ENCODE peak calls at places on chromosomes 4 and X, in nine cellular contexts. One of them, this sample, is unnamed.

GRCh38 chrX:80808160-80808735 is 1.4 kb downstream of the BRWD3 start:
- DNase-seq in suprapubic skin: peak; percentile 82
- DNase-seq in upper lobe of left lung: peak; percentile 82
- DNase-seq in HepG2: peak; percentile 61
- DNase-seq in GM12878: peak; percentile 72
- DNase-seq in SK-N-SH: peak; percentile 12
- DNase-seq in esophagus muscularis mucosa: no peak
- DNase-seq in K562: peak; percentile 71
- DNase-seq in H1: no peak
- DNase-seq in this sample: peak; percentile 86

GRCh38 chr4:165325732-165326512 is 1.5 kb upstream of the MSMO1 start:
- DNase-seq in K562: peak; percentile 16
- DNase-seq in suprapubic skin: no peak
- DNase-seq in GM12878: no peak
- DNase-seq in H1: no peak
- DNase-seq in upper lobe of left lung: peak; percentile 65
- DNase-seq in esophagus muscularis mucosa: no peak
- DNase-seq in SK-N-SH: no peak
- DNase-seq in HepG2: peak; percentile 49
- DNase-seq in this sample: no peak

GRCh38 chr4:139875456-139875855 is 209.8 kb downstream of the MGST2 start:
- DNase-seq in upper lobe of left lung: no peak
- DNase-seq in suprapubic skin: no peak
- DNase-seq in GM12878: no peak
- DNase-seq in esophagus muscularis mucosa: no peak
- DNase-seq in K562: no peak
- DNase-seq in HepG2: no peak
- DNase-seq in SK-N-SH: no peak
- DNase-seq in H1: peak; percentile 17
- DNase-seq in this sample: no peak

GRCh38 chrX:41558531-41558930 is 111.4 kb downstream of the NYX start:
- DNase-seq in GM12878: no peak
- DNase-seq in K562: peak; percentile 14
- DNase-seq in suprapubic skin: no peak
- DNase-seq in esophagus muscularis mucosa: no peak
- DNase-seq in upper lobe of left lung: no peak
- DNase-seq in H1: no peak
- DNase-seq in HepG2: no peak
- DNase-seq in SK-N-SH: peak; percentile 8
- DNase-seq in this sample: no peak

GRCh38 chrX:41180194-41180902 is 95.1 kb downstream of the USP9X start:
- DNase-seq in HepG2: peak; percentile 39
- DNase-seq in suprapubic skin: no peak
- DNase-seq in GM12878: peak; percentile 59
- DNase-seq in esophagus muscularis mucosa: no peak
- DNase-seq in H1: no peak
- DNase-seq in SK-N-SH: peak; percentile 44
- DNase-seq in K562: peak; percentile 40
- DNase-seq in upper lobe of left lung: peak; percentile 59
- DNase-seq in this sample: no peak

GRCh38 chr4:41814565-41814964 is 66.0 kb upstream of the PHOX2B start:
- DNase-seq in upper lobe of left lung: no peak
- DNase-seq in H1: no peak
- DNase-seq in K562: no peak
- DNase-seq in suprapubic skin: no peak
- DNase-seq in esophagus muscularis mucosa: no peak
- DNase-seq in HepG2: no peak
- DNase-seq in GM12878: no peak
- DNase-seq in SK-N-SH: no peak
- DNase-seq in this sample: no peak

GRCh38 chr4:40189997-40190396 is 6.8 kb upstream of the RHOH start:
- DNase-seq in HepG2: no peak
- DNase-seq in suprapubic skin: no peak
- DNase-seq in SK-N-SH: no peak
- DNase-seq in upper lobe of left lung: no peak
- DNase-seq in GM12878: no peak
- DNase-seq in H1: no peak
- DNase-seq in esophagus muscularis mucosa: no peak
- DNase-seq in K562: no peak
- DNase-seq in this sample: no peak

GRCh38 chrX:9786839-9787635 is 808 bp downstream of the SHROOM2 start:
- DNase-seq in suprapubic skin: no peak
- DNase-seq in HepG2: no peak
- DNase-seq in H1: no peak
- DNase-seq in upper lobe of left lung: no peak
- DNase-seq in SK-N-SH: peak; percentile 51
- DNase-seq in K562: no peak
- DNase-seq in esophagus muscularis mucosa: no peak
- DNase-seq in GM12878: no peak
- DNase-seq in this sample: no peak

GRCh38 chr4:38802561-38803355 is 1.8 kb downstream of the TLR1 start:
- DNase-seq in HepG2: no peak
- DNase-seq in upper lobe of left lung: no peak
- DNase-seq in esophagus muscularis mucosa: no peak
- DNase-seq in H1: no peak
- DNase-seq in SK-N-SH: no peak
- DNase-seq in K562: no peak
- DNase-seq in suprapubic skin: no peak
- DNase-seq in GM12878: no peak
- DNase-seq in this sample: no peak

GRCh38 chr4:138112389-138112788 is 129.8 kb downstream of the SLC7A11 start:
- DNase-seq in SK-N-SH: no peak
- DNase-seq in esophagus muscularis mucosa: no peak
- DNase-seq in K562: no peak
- DNase-seq in upper lobe of left lung: no peak
- DNase-seq in GM12878: no peak
- DNase-seq in H1: no peak
- DNase-seq in suprapubic skin: no peak
- DNase-seq in HepG2: no peak
- DNase-seq in this sample: no peak

GRCh38 chr4:108834787-108835384 is 72.0 kb upstream of the ETNPPL start:
- DNase-seq in K562: no peak
- DNase-seq in H1: no peak
- DNase-seq in upper lobe of left lung: no peak
- DNase-seq in SK-N-SH: peak; percentile 16
- DNase-seq in suprapubic skin: no peak
- DNase-seq in HepG2: peak; percentile 23
- DNase-seq in esophagus muscularis mucosa: no peak
- DNase-seq in GM12878: no peak
- DNase-seq in this sample: no peak

GRCh38 chrX:141903400-141904155 is at the start of gene MAGEC1:
- DNase-seq in upper lobe of left lung: no peak
- DNase-seq in HepG2: no peak
- DNase-seq in H1: no peak
- DNase-seq in SK-N-SH: peak; percentile 12
- DNase-seq in suprapubic skin: no peak
- DNase-seq in GM12878: no peak
- DNase-seq in esophagus muscularis mucosa: no peak
- DNase-seq in K562: peak; percentile 46
- DNase-seq in this sample: no peak

GRCh38 chr4:142778908-142779307 is 67.2 kb downstream of the INPP4B start:
- DNase-seq in H1: no peak
- DNase-seq in esophagus muscularis mucosa: no peak
- DNase-seq in K562: no peak
- DNase-seq in suprapubic skin: no peak
- DNase-seq in GM12878: no peak
- DNase-seq in SK-N-SH: no peak
- DNase-seq in HepG2: no peak
- DNase-seq in upper lobe of left lung: no peak
- DNase-seq in this sample: no peak

GRCh38 chr4:141158219-141158618 is 24.9 kb upstream of the RNF150 start:
- DNase-seq in suprapubic skin: no peak
- DNase-seq in HepG2: peak; percentile 31
- DNase-seq in GM12878: no peak
- DNase-seq in SK-N-SH: peak; percentile 39
- DNase-seq in K562: peak; percentile 19
- DNase-seq in esophagus muscularis mucosa: no peak
- DNase-seq in H1: no peak
- DNase-seq in upper lobe of left lung: no peak
- DNase-seq in this sample: no peak

GRCh38 chrX:138921031-138921430 is 209.5 kb upstream of the FGF13 start:
- DNase-seq in H1: no peak
- DNase-seq in SK-N-SH: no peak
- DNase-seq in K562: no peak
- DNase-seq in esophagus muscularis mucosa: no peak
- DNase-seq in HepG2: no peak
- DNase-seq in GM12878: no peak
- DNase-seq in upper lobe of left lung: no peak
- DNase-seq in suprapubic skin: no peak
- DNase-seq in this sample: no peak

GRCh38 chr4:16439003-16439402 is 212.7 kb upstream of the TAPT1 start:
- DNase-seq in SK-N-SH: no peak
- DNase-seq in suprapubic skin: no peak
- DNase-seq in esophagus muscularis mucosa: peak; percentile 31
- DNase-seq in H1: no peak
- DNase-seq in K562: no peak
- DNase-seq in HepG2: no peak
- DNase-seq in upper lobe of left lung: no peak
- DNase-seq in GM12878: no peak
- DNase-seq in this sample: no peak

GRCh38 chr4:121360496-121360895 is 20.3 kb downstream of the QRFPR start:
- DNase-seq in esophagus muscularis mucosa: no peak
- DNase-seq in GM12878: no peak
- DNase-seq in upper lobe of left lung: no peak
- DNase-seq in HepG2: no peak
- DNase-seq in K562: no peak
- DNase-seq in H1: no peak
- DNase-seq in suprapubic skin: no peak
- DNase-seq in SK-N-SH: no peak
- DNase-seq in this sample: no peak

GRCh38 chr4:54940996-54941395 is 184.4 kb downstream of the KDR start:
- DNase-seq in SK-N-SH: no peak
- DNase-seq in esophagus muscularis mucosa: no peak
- DNase-seq in H1: no peak
- DNase-seq in upper lobe of left lung: no peak
- DNase-seq in suprapubic skin: no peak
- DNase-seq in GM12878: no peak
- DNase-seq in HepG2: no peak
- DNase-seq in K562: no peak
- DNase-seq in this sample: no peak

GRCh38 chrX:50470103-50471031 is at the start of gene DGKK:
- DNase-seq in esophagus muscularis mucosa: no peak
- DNase-seq in HepG2: peak; percentile 67
- DNase-seq in H1: no peak
- DNase-seq in GM12878: no peak
- DNase-seq in suprapubic skin: no peak
- DNase-seq in upper lobe of left lung: no peak
- DNase-seq in K562: no peak
- DNase-seq in SK-N-SH: peak; percentile 72
- DNase-seq in this sample: no peak

DNA sequence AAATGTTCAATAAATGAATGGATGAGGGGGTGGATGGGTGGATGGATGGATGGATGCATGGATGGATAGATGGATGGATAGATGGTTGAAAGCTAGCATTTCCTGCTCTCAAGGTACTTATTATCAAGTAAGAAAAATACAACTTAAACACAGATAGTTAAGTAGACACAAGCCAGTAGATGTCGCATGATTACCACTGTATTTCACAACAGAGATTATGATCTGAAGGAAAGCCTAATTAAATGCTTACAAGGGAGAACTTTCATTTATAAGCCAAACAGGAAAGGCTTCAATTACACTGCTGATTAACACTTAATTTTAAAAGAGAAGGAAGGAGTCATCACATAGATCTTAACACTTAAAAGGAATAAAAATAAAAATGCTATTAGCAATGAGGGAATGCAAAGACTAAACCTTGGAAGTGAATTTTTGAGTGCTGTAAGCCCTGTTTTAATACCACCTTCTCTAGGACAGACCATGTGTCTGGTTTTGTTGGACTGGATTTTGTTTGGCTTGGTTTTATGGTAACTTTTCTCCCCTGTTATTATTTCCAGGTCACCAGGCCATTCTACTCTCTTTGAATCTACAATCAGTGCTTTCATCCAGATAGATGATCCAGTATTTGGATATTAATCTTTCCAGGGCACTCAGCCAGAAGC is 75.4 kb upstream of the SLC39A8 start:
- DNase-seq in SK-N-SH: no peak
- DNase-seq in GM12878: no peak
- DNase-seq in suprapubic skin: no peak
- DNase-seq in upper lobe of left lung: no peak
- DNase-seq in K562: no peak
- DNase-seq in esophagus muscularis mucosa: no peak
- DNase-seq in HepG2: peak; percentile 7
- DNase-seq in H1: no peak
- DNase-seq in this sample: no peak
- TF ChIP-seq CTCF in SK-N-SH: no peak
- TF ChIP-seq CTCF in GM12878: no peak
- TF ChIP-seq CTCF in suprapubic skin: no peak
- TF ChIP-seq CTCF in upper lobe of left lung: no peak
- TF ChIP-seq CTCF in K562: no peak
- TF ChIP-seq CTCF in esophagus muscularis mucosa: no peak
- TF ChIP-seq CTCF in HepG2: peak; percentile 31
- TF ChIP-seq CTCF in H1: no peak
- TF ChIP-seq CTCF in this sample: no peak

GRCh38 chr4:136136566-136136965 is 1395.7 kb downstream of the PCDH18 start:
- DNase-seq in suprapubic skin: no peak
- DNase-seq in upper lobe of left lung: no peak
- DNase-seq in GM12878: no peak
- DNase-seq in esophagus muscularis mucosa: no peak
- DNase-seq in K562: no peak
- DNase-seq in H1: no peak
- DNase-seq in HepG2: no peak
- DNase-seq in SK-N-SH: no peak
- DNase-seq in this sample: no peak
- TF ChIP-seq EP300 in suprapubic skin: no peak
- TF ChIP-seq EP300 in upper lobe of left lung: no peak
- TF ChIP-seq EP300 in GM12878: no peak
- TF ChIP-seq EP300 in esophagus muscularis mucosa: no peak
- TF ChIP-seq EP300 in K562: no peak
- TF ChIP-seq EP300 in H1: no peak
- TF ChIP-seq EP300 in HepG2: no peak
- TF ChIP-seq EP300 in SK-N-SH: no peak
- TF ChIP-seq EP300 in this sample: no peak

DNA sequence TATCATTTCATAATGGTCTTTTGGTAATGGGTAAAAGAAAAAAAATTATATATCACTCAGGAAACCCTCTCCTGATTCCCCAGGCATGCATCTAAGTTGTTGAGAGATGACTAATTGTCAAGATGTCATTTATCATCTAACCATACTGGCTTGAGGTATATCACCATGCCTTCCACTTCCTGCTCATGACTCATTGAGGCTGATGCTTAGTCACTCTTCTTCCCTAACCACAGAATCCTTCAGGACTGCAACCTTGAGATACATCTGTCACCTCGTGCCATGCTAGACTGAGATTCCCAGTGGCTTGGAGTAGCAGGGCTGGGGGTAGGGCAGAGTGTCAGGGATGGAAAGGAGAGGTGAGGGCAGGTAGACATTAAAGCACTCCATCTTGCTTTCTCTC is 782.5 kb upstream of the INTU start:
- DNase-seq in H1: no peak
- DNase-seq in suprapubic skin: no peak
- DNase-seq in HepG2: no peak
- DNase-seq in esophagus muscularis mucosa: no peak
- DNase-seq in GM12878: no peak
- DNase-seq in SK-N-SH: peak; percentile 1
- DNase-seq in upper lobe of left lung: no peak
- DNase-seq in K562: peak; percentile 75
- DNase-seq in this sample: no peak
- TF ChIP-seq POLR2AphosphoS5 in H1: no peak
- TF ChIP-seq POLR2AphosphoS5 in suprapubic skin: no peak
- TF ChIP-seq POLR2AphosphoS5 in HepG2: no peak
- TF ChIP-seq POLR2AphosphoS5 in esophagus muscularis mucosa: no peak
- TF ChIP-seq POLR2AphosphoS5 in GM12878: no peak
- TF ChIP-seq POLR2AphosphoS5 in SK-N-SH: peak; percentile 94
- TF ChIP-seq POLR2AphosphoS5 in upper lobe of left lung: no peak
- TF ChIP-seq POLR2AphosphoS5 in K562: peak; percentile 69
- TF ChIP-seq POLR2AphosphoS5 in this sample: no peak

GRCh38 chr4:5050520-5050955 is 742 bp upstream of the STK32B start:
- DNase-seq in esophagus muscularis mucosa: peak; percentile 93
- DNase-seq in upper lobe of left lung: peak; percentile 63
- DNase-seq in SK-N-SH: peak; percentile 88
- DNase-seq in suprapubic skin: peak; percentile 82
- DNase-seq in H1: peak; percentile 53
- DNase-seq in K562: peak; percentile 65
- DNase-seq in GM12878: no peak
- DNase-seq in HepG2: peak; percentile 46
- DNase-seq in this sample: peak; percentile 87
- TF ChIP-seq CTCF in esophagus muscularis mucosa: peak; percentile 69
- TF ChIP-seq CTCF in upper lobe of left lung: peak; percentile 23
- TF ChIP-seq CTCF in SK-N-SH: peak; percentile 72
- TF ChIP-seq CTCF in suprapubic skin: peak; percentile 24
- TF ChIP-seq CTCF in H1: peak; percentile 90
- TF ChIP-seq CTCF in K562: peak; percentile 70
- TF ChIP-seq CTCF in GM12878: peak; percentile 37
- TF ChIP-seq CTCF in HepG2: peak; percentile 86
- TF ChIP-seq CTCF in this sample: peak; percentile 19